ENCODE peak calls at places on chromosomes 11 and 22, in eight cellular contexts. M is stimulated activated CD8-positive, alpha-beta memory T cell treated with anti-CD3 and anti-CD28 coated beads, Interleukin-4, amount 100 ng/mL, for 4 hours; D is dermis microvascular lymphatic vessel endothelial cell; B is activated CD4-positive, alpha-beta T cell treated with anti-CD3 and anti-CD28 coated beads for 24 hours; V is GM12891; C is HT1080; H is NT2/D1; I is SW480. Q is an unnamed sample.
A peak's percentile ranks its signal among the peaks of the same experiment; 100 is the strongest.

GRCh38 chr22:37746366-37747089 is 49.7 kb downstream of the TRIOBP start:
- DNase-seq in M (no peak), H (no peak), C (no peak), B (no peak), I (no peak), V (peak; percentile 50), D (no peak), Q (no peak)

GRCh38 chr11:10304495-10305261 is at the start of gene ADM:
- DNase-seq in V (no peak), I (peak; percentile 92), B (no peak), D (peak; percentile 89), H (no peak), M (no peak), C (no peak), Q (peak; percentile 74)

GRCh38 chr11:118918128-118918685 is 7.5 kb downstream of the BCL9L start:
- DNase-seq in V (no peak), H (no peak), D (peak; percentile 70), I (peak; percentile 93), B (no peak), C (peak; percentile 89), M (no peak), Q (peak; percentile 19)

GRCh38 chr11:71964641-71965040 is 34.1 kb upstream of the IL18BP start:
- DNase-seq in V (no peak), C (no peak), I (no peak), H (no peak), D (no peak), B (no peak), M (no peak), Q (no peak)

GRCh38 chr22:35070451-35071093 is 4.6 kb downstream of the ISX start:
- DNase-seq in C (no peak), V (no peak), H (no peak), I (no peak), B (no peak), D (no peak), M (no peak), Q (no peak)

GRCh38 chr11:92866679-92867282 is 102.7 kb upstream of the MTNR1B start:
- DNase-seq in D (no peak), H (no peak), C (no peak), B (no peak), M (no peak), V (no peak), I (no peak), Q (no peak)

GRCh38 chr11:113475160-113475761 is at the start of gene DRD2:
- DNase-seq in C (peak; percentile 9), H (no peak), B (no peak), M (no peak), V (no peak), I (peak; percentile 25), D (no peak), Q (peak; percentile 57)

GRCh38 chr11:122711831-122712378 is 56.4 kb downstream of the UBASH3B start:
- DNase-seq in B (no peak), I (no peak), H (no peak), D (peak; percentile 87), V (no peak), M (no peak), C (peak; percentile 95), Q (no peak)

GRCh38 chr11:108871867-108872266 is 207.0 kb downstream of the DDX10 start:
- DNase-seq in D (no peak), B (no peak), V (no peak), H (no peak), I (no peak), C (no peak), M (no peak), Q (no peak)

GRCh38 chr22:49657275-49657973 is 170.2 kb downstream of the BRD1 start:
- DNase-seq in V (peak; percentile 64), H (no peak), I (no peak), B (peak; percentile 68), C (peak; percentile 89), M (peak; percentile 43), D (peak; percentile 97), Q (no peak)